ENCODE peak calls at places on chromosomes 5 and 9, in seven cellular contexts. Q is endothelial cell of umbilical vein, H is sigmoid colon, T is transverse colon, R is heart left ventricle, B is thyroid gland, I is IMR-90. E is an unnamed sample. For H3K4me1, the result is how much of the 10 kb centered on the place peaks cover.

GRCh38 chr9:82363236-82363635 is 374.7 kb downstream of the SPATA31D1 start:
- DNase-seq in I (no peak), R (no peak), T (no peak), Q (no peak), H (no peak), B (no peak), E (no peak)

GRCh38 chr9:109923371-109923770 is 143.4 kb downstream of the PALM2AKAP2 start:
- DNase-seq in T (no peak), R (no peak), H (no peak), I (no peak), Q (peak), B (no peak), E (no peak)

GRCh38 chr9:124045076-124045829 is 33.7 kb downstream of the LHX2 start:
- DNase-seq in Q (peak), I (peak), T (peak), B (peak), H (peak), R (peak), E (no peak)

GRCh38 chr5:122126711-122127385 is 2.5 kb upstream of the ZNF474 start:
- DNase-seq in T (no peak), H (peak), R (no peak), Q (no peak), I (peak), B (peak), E (no peak)

GRCh38 chr5:28190011-28190410 is 1151.6 kb upstream of the CDH9 start:
- DNase-seq in B (no peak), I (no peak), T (no peak), R (no peak), H (no peak), Q (no peak), E (no peak)

GRCh38 chr9:107896544-107896943 is 407.0 kb upstream of the KLF4 start:
- DNase-seq in R (no peak), T (no peak), Q (no peak), I (no peak), H (no peak), B (no peak), E (peak)

GRCh38 chr9:110531776-110532175 is 47.8 kb downstream of the SVEP1 start:
- DNase-seq in H (no peak), B (no peak), I (peak), Q (peak), R (no peak), T (no peak), E (no peak)

GRCh38 chr9:113919422-113919821 is 43.3 kb downstream of the ZNF618 start:
- DNase-seq in T (no peak), B (no peak), H (no peak), R (no peak), I (no peak), Q (no peak), E (no peak)

GRCh38 chr9:89154651-89155336 is 23.8 kb downstream of the SHC3 start:
- DNase-seq in Q (peak), R (no peak), T (no peak), B (no peak), I (peak), H (no peak), E (no peak)

GRCh38 chr9:3708751-3709150 is 182.9 kb upstream of the RFX3 start:
- DNase-seq in R (no peak), Q (peak), H (no peak), I (peak), T (no peak), B (peak), E (no peak)

GRCh38 chr5:196350-196749 is 5.1 kb downstream of the LRRC14B start:
- DNase-seq in T (no peak), B (no peak), H (no peak), Q (no peak), R (no peak), I (no peak), E (no peak)

GRCh38 chr5:61805101-61805500 is 473.0 kb downstream of the ZSWIM6 start:
- DNase-seq in T (no peak), B (no peak), H (no peak), Q (no peak), R (no peak), I (peak), E (no peak)

GRCh38 chr5:113205323-113205722 is 228.7 kb downstream of the DCP2 start:
- DNase-seq in T (no peak), Q (no peak), I (no peak), R (no peak), H (no peak), B (no peak), E (no peak)

GRCh38 chr9:109816490-109816889 is 36.5 kb downstream of the PALM2AKAP2 start:
- DNase-seq in T (no peak), R (peak), H (no peak), I (peak), Q (peak), B (no peak), E (no peak)

GRCh38 chr9:134390537-134390936 is 64.3 kb downstream of the RXRA start:
- DNase-seq in Q (no peak), T (no peak), H (no peak), B (no peak), I (no peak), R (no peak), E (no peak)

GRCh38 chr5:156715287-156715686 is 134.8 kb upstream of the PPP1R2B start:
- DNase-seq in B (no peak), H (no peak), T (no peak), I (no peak), R (no peak), Q (no peak), E (no peak)

GRCh38 chr5:142319105-142319504 is 5.7 kb downstream of the SPRY4 start:
- DNase-seq in H (no peak), I (no peak), B (no peak), R (no peak), T (no peak), Q (no peak), E (no peak)

GRCh38 chr5:446066-446725 is 3.2 kb downstream of the EXOC3 start:
- DNase-seq in H (peak), B (no peak), T (peak), I (no peak), Q (no peak), R (no peak), E (no peak)

GRCh38 chr5:139243425-139243965 is 45.3 kb upstream of the SIL1 start:
- DNase-seq in T (no peak), B (no peak), H (no peak), Q (no peak), I (peak), R (no peak), E (no peak)

GRCh38 chr5:100800552-100800951 is 102.5 kb downstream of the ST8SIA4 start:
- DNase-seq in B (no peak), R (no peak), H (no peak), T (no peak), Q (no peak), I (no peak), E (no peak)

GRCh38 chr9:106916491-106917235 is 53.7 kb downstream of the ZNF462 start:
- DNase-seq in B (peak), Q (peak), R (peak), T (peak), I (peak), H (peak), E (no peak)

GRCh38 chr9:92180669-92181181 is 65.5 kb upstream of the SPTLC1 start:
- DNase-seq in R (no peak), H (no peak), T (no peak), B (no peak), Q (no peak), I (peak), E (no peak)

GRCh38 chr5:57412680-57413079 is 69.9 kb downstream of the ACTBL2 start:
- DNase-seq in I (no peak), R (no peak), H (no peak), T (no peak), Q (no peak), B (no peak), E (no peak)

GRCh38 chr5:78279194-78279593 is 15.3 kb downstream of the AP3B1 start:
- DNase-seq in T (no peak), R (no peak), B (no peak), I (no peak), H (no peak), Q (no peak), E (no peak)

GRCh38 chr5:122195784-122196394 is 66.5 kb downstream of the ZNF474 start:
- DNase-seq in I (peak), B (no peak), R (no peak), Q (peak), T (no peak), H (no peak), E (no peak)

GRCh38 chr5:170774831-170775230 is 8.7 kb upstream of the GABRP start:
- DNase-seq in I (no peak), H (no peak), R (no peak), T (no peak), B (no peak), Q (no peak), E (no peak)

GRCh38 chr5:170773031-170773985 is 10.2 kb upstream of the GABRP start:
- DNase-seq in H (no peak), B (no peak), R (no peak), Q (no peak), I (no peak), T (no peak), E (no peak)

GRCh38 chr5:170769898-170770416 is 13.6 kb upstream of the GABRP start:
- DNase-seq in B (no peak), Q (no peak), T (no peak), R (no peak), I (no peak), H (no peak), E (no peak)

DNA sequence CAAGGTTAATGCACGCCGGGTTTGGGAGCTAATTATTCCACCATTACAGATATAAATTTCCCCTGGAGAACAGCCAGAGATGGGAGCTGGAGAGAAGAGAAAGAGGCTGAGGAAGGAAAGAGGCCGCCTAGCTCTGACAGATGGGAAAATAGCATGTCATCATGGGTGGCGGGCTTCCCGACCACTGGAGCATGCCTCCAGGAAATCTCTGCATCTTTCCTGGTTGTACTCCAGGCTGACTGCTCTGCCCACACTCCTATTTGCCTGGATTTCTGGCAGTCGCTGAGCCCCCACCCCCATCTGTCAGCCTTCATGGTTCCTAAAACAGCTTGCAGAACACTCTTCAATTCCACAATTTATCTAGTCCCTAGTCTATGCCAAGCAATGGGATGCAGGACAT is 14.3 kb upstream of the GABRP start:
- DNase-seq in B (no peak), T (no peak), H (no peak), I (no peak), R (no peak), Q (no peak), E (no peak)
- H3K4me1 ChIP-seq in B (under half), T (under half), H (under half), I (under half), R (under half), Q (under half), E (under half)

GRCh38 chr9:136662656-136663310 is at the start of gene EGFL7:
- DNase-seq in R (peak), T (no peak), I (no peak), B (no peak), Q (peak), H (no peak), E (no peak)
- TF ChIP-seq POLR2A in R (peak), T (peak), I (no peak), B (no peak), Q (peak), H (peak), E (no peak)

GRCh38 chr5:39422036-39422606 is 2.7 kb downstream of the DAB2 start:
- DNase-seq in Q (no peak), B (no peak), I (no peak), T (no peak), R (no peak), H (no peak), E (no peak)

GRCh38 chr5:39420482-39421145 is 4.2 kb downstream of the DAB2 start:
- DNase-seq in H (peak), Q (peak), B (peak), R (peak), I (peak), T (peak), E (no peak)

GRCh38 chr5:39422886-39423285 is 1.9 kb downstream of the DAB2 start:
- DNase-seq in H (no peak), T (no peak), Q (peak), B (no peak), I (no peak), R (no peak), E (no peak)

GRCh38 chr5:39417979-39418378 is 6.8 kb downstream of the DAB2 start:
- DNase-seq in T (no peak), I (no peak), H (no peak), R (no peak), Q (no peak), B (no peak), E (no peak)

DNA sequence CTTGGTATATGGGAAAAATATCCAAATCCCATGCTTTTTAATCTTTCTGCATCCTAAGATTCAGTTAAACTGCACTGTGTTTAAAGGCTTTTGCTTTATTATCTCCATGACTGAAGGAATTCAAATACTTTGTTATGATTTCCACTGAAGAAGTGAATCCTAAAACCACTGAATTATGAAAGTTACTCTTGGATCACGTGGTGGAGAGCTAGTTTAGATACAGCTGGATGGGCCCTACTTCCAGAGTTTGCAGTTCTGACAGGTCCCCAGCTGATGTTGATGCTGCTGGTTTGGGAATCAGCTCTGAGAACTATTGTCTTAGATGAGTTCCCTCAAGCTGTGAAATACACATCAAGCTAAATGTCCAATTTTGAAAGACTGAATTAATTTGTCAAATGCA is 5.0 kb downstream of the DAB2 start:
- DNase-seq in H (no peak), T (no peak), B (no peak), Q (no peak), R (no peak), I (no peak), E (no peak)
- H3K4me1 ChIP-seq in H (under half), T (under half), B (under half), Q (under half), R (under half), I (under half), E (half or more)

GRCh38 chr5:51518607-51519006 is 135.4 kb downstream of the ISL1 start:
- DNase-seq in Q (no peak), I (no peak), T (no peak), R (no peak), B (peak), H (no peak), E (no peak)
- TF ChIP-seq POLR2A in Q (no peak), I (no peak), T (no peak), R (no peak), B (no peak), H (no peak), E (no peak)